ENCODE peak calls at places on chromosomes 6 and 20, in four cellular contexts. U is left lung, P is NCI-H1105 treated with DMSO at 0.1 percent for 48 hours, G is stomach. K is an unnamed sample.

GRCh38 chr20:2348336-2348735 is 32.4 kb upstream of the TGM6 start:
- DNase-seq in U (no peak), P (no peak), G (no peak), K (no peak)

GRCh38 chr6:45163952-45164766 is 164.0 kb upstream of the RUNX2 start:
- DNase-seq in U (no peak), P (no peak), G (no peak), K (no peak)

GRCh38 chr6:80607814-80608391 is 501.4 kb downstream of the BCKDHB start:
- DNase-seq in U (no peak), P (no peak), G (no peak), K (no peak)

GRCh38 chr20:58713801-58714339 is 21.3 kb downstream of the NPEPL1 start:
- DNase-seq in U (peak), P (no peak), G (peak), K (no peak)

GRCh38 chr6:161370882-161371281 is 97.0 kb upstream of the AGPAT4 start:
- DNase-seq in U (no peak), P (peak), G (peak), K (peak)

GRCh38 chr6:16764188-16764950 is 3.1 kb upstream of the ATXN1 start:
- DNase-seq in U (no peak), P (peak), G (no peak), K (no peak)

GRCh38 chr6:163828038-163828790 is 413.7 kb downstream of the QKI start:
- DNase-seq in U (no peak), P (no peak), G (no peak), K (no peak)

GRCh38 chr6:18269253-18269652 is 4.9 kb upstream of the DEK start:
- DNase-seq in U (no peak), P (no peak), G (no peak), K (no peak)

GRCh38 chr20:44848254-44849015 is 37.1 kb upstream of the YWHAB start:
- DNase-seq in U (no peak), P (no peak), G (no peak), K (no peak)

GRCh38 chr6:146355521-146356100 is 188.0 kb upstream of the RAB32 start:
- DNase-seq in U (no peak), P (no peak), G (no peak), K (no peak)

GRCh38 chr6:24273471-24273870 is 84.4 kb downstream of the DCDC2 start:
- DNase-seq in U (no peak), P (no peak), G (no peak), K (no peak)

GRCh38 chr6:152948150-152948768 is 34.6 kb downstream of the FBXO5 start:
- DNase-seq in U (no peak), P (peak), G (no peak), K (no peak)

GRCh38 chr6:117548797-117549301 is 53.5 kb downstream of the GOPC start:
- DNase-seq in U (no peak), P (no peak), G (no peak), K (no peak)

GRCh38 chr6:157615411-157615763 is 207.7 kb upstream of the SNX9 start:
- DNase-seq in U (no peak), P (no peak), G (no peak), K (no peak)

GRCh38 chr20:23112595-23112994 is 26.5 kb upstream of the CD93 start:
- DNase-seq in U (no peak), P (no peak), G (no peak), K (no peak)

GRCh38 chr20:64188682-64189529 is 24.7 kb downstream of the MYT1 start:
- DNase-seq in U (no peak), P (no peak), G (no peak), K (peak)

GRCh38 chr6:34259529-34260069 is 10.8 kb upstream of the SMIM29 start:
- DNase-seq in U (no peak), P (no peak), G (no peak), K (no peak)

GRCh38 chr6:75624988-75625387 is 23.3 kb downstream of the SENP6 start:
- DNase-seq in U (no peak), P (no peak), G (no peak), K (no peak)

GRCh38 chr20:38152175-38153010 is 12.7 kb downstream of the TGM2 start:
- DNase-seq in U (peak), P (peak), G (peak), K (peak)

GRCh38 chr20:45969712-45970634 is 2.0 kb downstream of the ZNF335 start:
- DNase-seq in U (no peak), P (peak), G (no peak), K (peak)

GRCh38 chr6:71107935-71108420 is 151.1 kb upstream of the B3GAT2 start:
- DNase-seq in U (no peak), P (peak), G (no peak), K (no peak)

GRCh38 chr20:45429618-45430017 is 13.7 kb downstream of the PIGT start:
- DNase-seq in U (no peak), P (no peak), G (no peak), K (no peak)

GRCh38 chr6:473356-473755 is 81.8 kb downstream of the IRF4 start:
- DNase-seq in U (no peak), P (no peak), G (no peak), K (no peak)

GRCh38 chr6:25250878-25251277 is 28.3 kb upstream of the CARMIL1 start:
- DNase-seq in U (no peak), P (no peak), G (no peak), K (no peak)

GRCh38 chr20:3222635-3223600 is 13.6 kb downstream of the ITPA start:
- DNase-seq in U (no peak), P (peak), G (no peak), K (no peak)

GRCh38 chr6:132190815-132191175 is 210.5 kb downstream of the MOXD1 start:
- DNase-seq in U (no peak), P (no peak), G (no peak), K (no peak)

GRCh38 chr6:80196914-80197313 is 90.4 kb downstream of the BCKDHB start:
- DNase-seq in U (no peak), P (peak), G (no peak), K (no peak)

GRCh38 chr6:150417899-150418824 is 49.4 kb downstream of the IYD start:
- DNase-seq in U (no peak), P (peak), G (no peak), K (no peak)

GRCh38 chr6:98836025-98836961 is 1.9 kb downstream of the POU3F2 start:
- DNase-seq in U (no peak), P (peak), G (no peak), K (no peak)

GRCh38 chr6:65199121-65199520 is 507.9 kb downstream of the EYS start:
- DNase-seq in U (no peak), P (no peak), G (no peak), K (no peak)

GRCh38 chr20:35005463-35005961 is 49.8 kb downstream of the MYH7B start:
- DNase-seq in U (peak), P (no peak), G (no peak), K (no peak)

K was measured in CD14-positive monocyte.